ENCODE peak calls at places on chromosomes 12 and 14, in seven cellular contexts. One of them, this sample, is unnamed. For H3K27me3, the result is how much of the 10 kb centered on the place peaks cover.

GRCh38 chr12:47743311-47743860 is 15.3 kb downstream of the RAPGEF3 start:
- DNase-seq in ovary: no peak
- DNase-seq in CD8-positive, alpha-beta T cell: no peak
- DNase-seq in mammary epithelial cell: no peak
- DNase-seq in lung: no peak
- DNase-seq in GM12878: no peak
- DNase-seq in adrenal gland: no peak
- DNase-seq in this sample: no peak

GRCh38 chr12:104750061-104750460 is 208.0 kb downstream of the SLC41A2 start:
- DNase-seq in ovary: no peak
- DNase-seq in CD8-positive, alpha-beta T cell: no peak
- DNase-seq in mammary epithelial cell: no peak
- DNase-seq in lung: peak
- DNase-seq in GM12878: no peak
- DNase-seq in adrenal gland: peak
- DNase-seq in this sample: no peak

GRCh38 chr14:73059326-73059725 is 992 bp downstream of the RBM25 start:
- DNase-seq in ovary: no peak
- DNase-seq in CD8-positive, alpha-beta T cell: no peak
- DNase-seq in mammary epithelial cell: no peak
- DNase-seq in lung: no peak
- DNase-seq in GM12878: no peak
- DNase-seq in adrenal gland: no peak
- DNase-seq in this sample: no peak

GRCh38 chr12:30582943-30583342 is 112.7 kb downstream of the IPO8 start:
- DNase-seq in ovary: no peak
- DNase-seq in CD8-positive, alpha-beta T cell: no peak
- DNase-seq in mammary epithelial cell: peak
- DNase-seq in lung: no peak
- DNase-seq in GM12878: no peak
- DNase-seq in adrenal gland: no peak
- DNase-seq in this sample: no peak

GRCh38 chr12:62536546-62536945 is 69.9 kb downstream of the MON2 start:
- DNase-seq in ovary: no peak
- DNase-seq in CD8-positive, alpha-beta T cell: no peak
- DNase-seq in mammary epithelial cell: no peak
- DNase-seq in lung: no peak
- DNase-seq in GM12878: no peak
- DNase-seq in adrenal gland: no peak
- DNase-seq in this sample: no peak

GRCh38 chr12:56153291-56154065 is 1.1 kb downstream of the MYL6B start:
- DNase-seq in ovary: no peak
- DNase-seq in CD8-positive, alpha-beta T cell: no peak
- DNase-seq in mammary epithelial cell: no peak
- DNase-seq in lung: no peak
- DNase-seq in GM12878: no peak
- DNase-seq in adrenal gland: no peak
- DNase-seq in this sample: no peak

GRCh38 chr14:99734406-99735051 is 50.4 kb downstream of the CYP46A1 start:
- DNase-seq in ovary: peak
- DNase-seq in CD8-positive, alpha-beta T cell: no peak
- DNase-seq in mammary epithelial cell: no peak
- DNase-seq in lung: no peak
- DNase-seq in GM12878: no peak
- DNase-seq in adrenal gland: peak
- DNase-seq in this sample: peak

GRCh38 chr12:90945070-90945649 is 9.8 kb downstream of the CCER1 start:
- DNase-seq in ovary: no peak
- DNase-seq in CD8-positive, alpha-beta T cell: no peak
- DNase-seq in mammary epithelial cell: peak
- DNase-seq in lung: no peak
- DNase-seq in GM12878: no peak
- DNase-seq in adrenal gland: no peak
- DNase-seq in this sample: no peak

GRCh38 chr14:71629765-71630502 is 302.3 kb upstream of the RGS6 start:
- DNase-seq in ovary: no peak
- DNase-seq in CD8-positive, alpha-beta T cell: no peak
- DNase-seq in mammary epithelial cell: no peak
- DNase-seq in lung: no peak
- DNase-seq in GM12878: no peak
- DNase-seq in adrenal gland: no peak
- DNase-seq in this sample: peak

GRCh38 chr12:4118601-4119156 is 154.9 kb upstream of the CCND2 start:
- DNase-seq in ovary: no peak
- DNase-seq in CD8-positive, alpha-beta T cell: no peak
- DNase-seq in mammary epithelial cell: no peak
- DNase-seq in lung: peak
- DNase-seq in GM12878: peak
- DNase-seq in adrenal gland: no peak
- DNase-seq in this sample: no peak

GRCh38 chr14:70988452-70988851 is 81.2 kb downstream of the PCNX1 start:
- DNase-seq in ovary: no peak
- DNase-seq in CD8-positive, alpha-beta T cell: no peak
- DNase-seq in mammary epithelial cell: no peak
- DNase-seq in lung: no peak
- DNase-seq in GM12878: no peak
- DNase-seq in adrenal gland: no peak
- DNase-seq in this sample: no peak

GRCh38 chr12:52270541-52271070 is 3.8 kb upstream of the KRT86 start:
- DNase-seq in ovary: no peak
- DNase-seq in CD8-positive, alpha-beta T cell: no peak
- DNase-seq in mammary epithelial cell: no peak
- DNase-seq in lung: no peak
- DNase-seq in GM12878: no peak
- DNase-seq in adrenal gland: no peak
- DNase-seq in this sample: no peak

GRCh38 chr14:51643137-51643536 is 8.6 kb upstream of the FRMD6 start:
- DNase-seq in ovary: no peak
- DNase-seq in CD8-positive, alpha-beta T cell: no peak
- DNase-seq in mammary epithelial cell: peak
- DNase-seq in lung: no peak
- DNase-seq in GM12878: no peak
- DNase-seq in adrenal gland: no peak
- DNase-seq in this sample: no peak

GRCh38 chr12:109923481-109924245 is 23.6 kb downstream of the TCHP start:
- DNase-seq in ovary: no peak
- DNase-seq in CD8-positive, alpha-beta T cell: no peak
- DNase-seq in mammary epithelial cell: no peak
- DNase-seq in lung: no peak
- DNase-seq in GM12878: no peak
- DNase-seq in adrenal gland: no peak
- DNase-seq in this sample: no peak

GRCh38 chr12:10364839-10365681 is 24.8 kb downstream of the KLRK1 start:
- DNase-seq in ovary: peak
- DNase-seq in CD8-positive, alpha-beta T cell: peak
- DNase-seq in mammary epithelial cell: peak
- DNase-seq in lung: peak
- DNase-seq in GM12878: peak
- DNase-seq in adrenal gland: peak
- DNase-seq in this sample: peak

GRCh38 chr12:10368206-10369171 is 21.4 kb downstream of the KLRK1 start:
- DNase-seq in ovary: no peak
- DNase-seq in CD8-positive, alpha-beta T cell: no peak
- DNase-seq in mammary epithelial cell: no peak
- DNase-seq in lung: no peak
- DNase-seq in GM12878: no peak
- DNase-seq in adrenal gland: no peak
- DNase-seq in this sample: no peak

GRCh38 chr12:10363922-10364838 is 25.7 kb downstream of the KLRK1 start:
- DNase-seq in ovary: peak
- DNase-seq in CD8-positive, alpha-beta T cell: peak
- DNase-seq in mammary epithelial cell: peak
- DNase-seq in lung: no peak
- DNase-seq in GM12878: peak
- DNase-seq in adrenal gland: peak
- DNase-seq in this sample: no peak

GRCh38 chr12:10365716-10366433 is 24.0 kb downstream of the KLRK1 start:
- DNase-seq in ovary: no peak
- DNase-seq in CD8-positive, alpha-beta T cell: no peak
- DNase-seq in mammary epithelial cell: peak
- DNase-seq in lung: no peak
- DNase-seq in GM12878: no peak
- DNase-seq in adrenal gland: no peak
- DNase-seq in this sample: no peak

GRCh38 chr12:10366875-10367274 is 23.0 kb downstream of the KLRK1 start:
- DNase-seq in ovary: no peak
- DNase-seq in CD8-positive, alpha-beta T cell: no peak
- DNase-seq in mammary epithelial cell: peak
- DNase-seq in lung: no peak
- DNase-seq in GM12878: no peak
- DNase-seq in adrenal gland: no peak
- DNase-seq in this sample: no peak
- TF ChIP-seq CTCF in ovary: no peak
- TF ChIP-seq CTCF in CD8-positive, alpha-beta T cell: peak
- TF ChIP-seq CTCF in mammary epithelial cell: peak
- TF ChIP-seq CTCF in lung: no peak
- TF ChIP-seq CTCF in GM12878: no peak
- TF ChIP-seq CTCF in adrenal gland: no peak
- TF ChIP-seq CTCF in this sample: peak

GRCh38 chr12:46219892-46220655 is 48.8 kb downstream of the SLC38A1 start:
- DNase-seq in ovary: no peak
- DNase-seq in CD8-positive, alpha-beta T cell: peak
- DNase-seq in mammary epithelial cell: peak
- DNase-seq in lung: no peak
- DNase-seq in GM12878: no peak
- DNase-seq in adrenal gland: no peak
- DNase-seq in this sample: no peak

GRCh38 chr12:46219147-46219891 is 49.5 kb downstream of the SLC38A1 start:
- DNase-seq in ovary: no peak
- DNase-seq in CD8-positive, alpha-beta T cell: no peak
- DNase-seq in mammary epithelial cell: no peak
- DNase-seq in lung: no peak
- DNase-seq in GM12878: no peak
- DNase-seq in adrenal gland: no peak
- DNase-seq in this sample: no peak

GRCh38 chr12:46217686-46218508 is 50.9 kb downstream of the SLC38A1 start:
- DNase-seq in ovary: no peak
- DNase-seq in CD8-positive, alpha-beta T cell: peak
- DNase-seq in mammary epithelial cell: no peak
- DNase-seq in lung: no peak
- DNase-seq in GM12878: peak
- DNase-seq in adrenal gland: no peak
- DNase-seq in this sample: no peak

GRCh38 chr12:46221255-46222128 is 47.4 kb downstream of the SLC38A1 start:
- DNase-seq in ovary: no peak
- DNase-seq in CD8-positive, alpha-beta T cell: no peak
- DNase-seq in mammary epithelial cell: peak
- DNase-seq in lung: no peak
- DNase-seq in GM12878: no peak
- DNase-seq in adrenal gland: no peak
- DNase-seq in this sample: no peak

GRCh38 chr12:46218509-46219095 is 50.2 kb downstream of the SLC38A1 start:
- DNase-seq in ovary: no peak
- DNase-seq in CD8-positive, alpha-beta T cell: no peak
- DNase-seq in mammary epithelial cell: peak
- DNase-seq in lung: no peak
- DNase-seq in GM12878: no peak
- DNase-seq in adrenal gland: no peak
- DNase-seq in this sample: no peak
- H3K4me3 ChIP-seq in ovary: no peak
- H3K4me3 ChIP-seq in CD8-positive, alpha-beta T cell: peak
- H3K4me3 ChIP-seq in mammary epithelial cell: no peak
- H3K4me3 ChIP-seq in lung: no peak
- H3K4me3 ChIP-seq in GM12878: peak
- H3K4me3 ChIP-seq in adrenal gland: no peak
- H3K4me3 ChIP-seq in this sample: no peak

GRCh38 chr12:57563358-57563757 is 13.5 kb downstream of the KIF5A start:
- DNase-seq in ovary: no peak
- DNase-seq in CD8-positive, alpha-beta T cell: no peak
- DNase-seq in mammary epithelial cell: no peak
- DNase-seq in lung: no peak
- DNase-seq in GM12878: no peak
- DNase-seq in adrenal gland: no peak
- DNase-seq in this sample: no peak
- H3K27me3 ChIP-seq in ovary: under half
- H3K27me3 ChIP-seq in CD8-positive, alpha-beta T cell: under half
- H3K27me3 ChIP-seq in mammary epithelial cell: under half
- H3K27me3 ChIP-seq in lung: under half
- H3K27me3 ChIP-seq in GM12878: under half
- H3K27me3 ChIP-seq in adrenal gland: under half
- H3K27me3 ChIP-seq in this sample: under half

DNA sequence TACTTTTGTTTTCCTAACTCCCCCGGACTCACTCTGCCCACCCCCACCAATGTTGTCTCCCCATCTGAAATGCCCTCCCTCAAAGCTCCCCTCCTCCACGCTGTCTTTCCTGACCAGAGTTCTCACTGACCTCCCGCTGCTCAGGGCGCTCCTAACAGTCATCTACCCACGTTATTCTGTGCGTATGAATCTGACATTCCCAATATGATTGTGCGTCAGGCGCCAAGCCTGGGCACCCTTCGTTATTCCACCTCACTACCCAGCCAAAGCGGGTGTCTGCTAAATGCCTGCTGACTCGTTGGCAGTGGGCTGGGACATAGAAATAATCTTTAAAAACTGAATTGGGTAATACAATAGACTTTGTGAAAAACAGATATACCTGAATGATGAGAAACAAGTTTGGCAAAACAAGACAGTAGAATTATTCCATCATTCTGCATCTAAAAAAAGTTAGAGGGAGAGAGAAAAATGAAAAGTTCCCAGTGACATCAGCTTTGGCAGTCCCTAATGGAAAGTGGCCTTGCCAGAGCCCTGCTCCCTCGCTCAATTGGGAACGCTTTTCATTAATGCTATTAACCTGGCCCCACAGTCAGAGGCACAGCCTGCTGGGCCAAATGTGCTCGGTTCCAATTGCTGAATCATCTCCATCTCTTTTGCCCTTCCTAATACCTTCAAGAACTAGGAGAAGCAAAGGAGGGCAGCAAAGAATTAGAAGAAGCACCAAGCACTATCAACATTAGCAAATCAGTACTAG is 74.0 kb upstream of the PLXNC1 start:
- DNase-seq in ovary: no peak
- DNase-seq in CD8-positive, alpha-beta T cell: no peak
- DNase-seq in mammary epithelial cell: no peak
- DNase-seq in lung: no peak
- DNase-seq in GM12878: no peak
- DNase-seq in adrenal gland: peak
- DNase-seq in this sample: no peak
- TF ChIP-seq CTCF in ovary: no peak
- TF ChIP-seq CTCF in CD8-positive, alpha-beta T cell: no peak
- TF ChIP-seq CTCF in mammary epithelial cell: no peak
- TF ChIP-seq CTCF in lung: no peak
- TF ChIP-seq CTCF in GM12878: no peak
- TF ChIP-seq CTCF in adrenal gland: peak
- TF ChIP-seq CTCF in this sample: no peak

DNA sequence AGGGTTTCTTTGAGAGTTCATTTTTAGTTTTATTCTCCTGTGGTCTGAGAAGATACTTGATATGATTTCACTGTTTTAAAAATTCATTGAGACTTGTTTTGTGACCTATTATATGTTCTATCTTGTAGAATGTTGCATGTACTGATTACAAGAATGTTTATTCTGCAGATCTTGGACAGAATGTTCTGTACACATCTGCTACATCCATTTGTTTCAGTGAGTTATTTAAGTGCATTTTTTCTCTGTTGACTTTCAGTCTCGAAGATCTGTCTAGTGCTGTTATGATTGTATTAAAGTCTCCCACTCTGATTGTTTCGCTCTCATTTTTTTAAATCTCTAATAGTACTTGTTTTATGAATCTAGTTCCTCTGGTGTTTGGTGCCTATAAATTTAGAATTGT is 1319.8 kb downstream of the TMEM121 start:
- DNase-seq in ovary: no peak
- DNase-seq in CD8-positive, alpha-beta T cell: no peak
- DNase-seq in mammary epithelial cell: peak
- DNase-seq in lung: no peak
- DNase-seq in GM12878: no peak
- DNase-seq in adrenal gland: no peak
- DNase-seq in this sample: no peak
- H3K4me3 ChIP-seq in ovary: peak
- H3K4me3 ChIP-seq in CD8-positive, alpha-beta T cell: no peak
- H3K4me3 ChIP-seq in mammary epithelial cell: no peak
- H3K4me3 ChIP-seq in lung: no peak
- H3K4me3 ChIP-seq in GM12878: peak
- H3K4me3 ChIP-seq in adrenal gland: no peak
- H3K4me3 ChIP-seq in this sample: no peak